ENCODE peak calls at places on chromosomes 7 and 10, in five cellular contexts. E is breast epithelium; X is T-helper 1 cell; K is GDM1; Q is activated effector memory CD4-positive, alpha-beta T cell treated with Interleukin-2 at 50 U/mL for 16 hours. I is an unnamed sample.

GRCh38 chr7:514651-515598 is 4.7 kb downstream of the PDGFA start:
- DNase-seq in K (no peak), E (no peak), X (no peak), Q (no peak), I (no peak)

GRCh38 chr10:123548779-123549178 is 117.4 kb upstream of the GPR26 start:
- DNase-seq in Q (no peak), E (no peak), X (no peak), K (no peak), I (no peak)

GRCh38 chr7:40572810-40573470 is 438.1 kb downstream of the SUGCT start:
- DNase-seq in K (no peak), X (no peak), E (no peak), Q (no peak), I (no peak)

GRCh38 chr7:21071570-21071969 is 284.9 kb upstream of the SP8 start:
- DNase-seq in K (no peak), E (no peak), X (no peak), Q (no peak), I (no peak)

GRCh38 chr10:72124984-72125383 is 36.6 kb upstream of the SPOCK2 start:
- DNase-seq in K (no peak), Q (no peak), X (no peak), E (no peak), I (no peak)

GRCh38 chr10:117274509-117274908 is 33.6 kb downstream of the SLC18A2 start:
- DNase-seq in K (no peak), Q (no peak), E (no peak), X (no peak), I (no peak)

GRCh38 chr10:29714096-29714874 is 79.5 kb upstream of the SVIL start:
- DNase-seq in Q (no peak), E (no peak), K (no peak), X (no peak), I (no peak)

GRCh38 chr10:33248638-33249037 is 85.8 kb downstream of the NRP1 start:
- DNase-seq in Q (no peak), E (no peak), K (peak; percentile 65), X (no peak), I (peak; percentile 4)

I was measured in T-helper 22 cell.